ENCODE peak calls at places on chromosomes 16 and 17, in seven cellular contexts. N is tibial artery; D is PC-3; L is psoas muscle; Y is H1; I is breast epithelium; U is CD4-positive, alpha-beta memory T cell. A is an unnamed sample.

GRCh38 chr17:2040942-2041560 is 771 bp upstream of the OVCA2 start:
- DNase-seq in N (no peak), D (no peak), L (no peak), Y (no peak), I (no peak), U (no peak), A (no peak)

GRCh38 chr17:76088868-76089576 is 10.0 kb downstream of the ZACN start:
- DNase-seq in N (no peak), D (no peak), L (no peak), Y (no peak), I (no peak), U (no peak), A (no peak)

GRCh38 chr17:33515974-33516373 is 222.9 kb upstream of the ASIC2 start:
- DNase-seq in N (no peak), D (no peak), L (no peak), Y (no peak), I (no peak), U (no peak), A (no peak)

GRCh38 chr16:87824016-87824990 is 45.0 kb downstream of the SLC7A5 start:
- DNase-seq in N (no peak), D (no peak), L (no peak), Y (no peak), I (no peak), U (no peak), A (no peak)

GRCh38 chr17:71024172-71024571 is 854.8 kb downstream of the KCNJ2 start:
- DNase-seq in N (no peak), D (no peak), L (no peak), Y (no peak), I (no peak), U (no peak), A (no peak)

GRCh38 chr17:3879181-3879580 is 13.7 kb downstream of the CAMKK1 start:
- DNase-seq in N (no peak), D (no peak), L (peak; percentile 53), Y (no peak), I (no peak), U (no peak), A (no peak)

GRCh38 chr16:10992112-10992511 is 47.7 kb downstream of the CLEC16A start:
- DNase-seq in N (no peak), D (no peak), L (no peak), Y (no peak), I (no peak), U (no peak), A (no peak)

GRCh38 chr17:47848198-47848513 is 2.8 kb downstream of the SP6 start:
- DNase-seq in N (no peak), D (no peak), L (no peak), Y (no peak), I (no peak), U (no peak), A (no peak)

GRCh38 chr16:85250609-85251223 is 138.4 kb upstream of the CIBAR2 start:
- DNase-seq in N (no peak), D (no peak), L (no peak), Y (no peak), I (no peak), U (no peak), A (no peak)

GRCh38 chr16:143456-143855 is 5.0 kb upstream of the NPRL3 start:
- DNase-seq in N (no peak), D (no peak), L (no peak), Y (no peak), I (no peak), U (no peak), A (no peak)

GRCh38 chr16:4105848-4106247 is 10.4 kb downstream of the ADCY9 start:
- DNase-seq in N (no peak), D (no peak), L (no peak), Y (no peak), I (no peak), U (no peak), A (no peak)

GRCh38 chr16:4110065-4110464 is 6.2 kb downstream of the ADCY9 start:
- DNase-seq in N (no peak), D (no peak), L (no peak), Y (no peak), I (no peak), U (no peak), A (no peak)

GRCh38 chr16:4109250-4109736 is 6.9 kb downstream of the ADCY9 start:
- DNase-seq in N (no peak), D (no peak), L (no peak), Y (no peak), I (no peak), U (no peak), A (no peak)

GRCh38 chr16:4103741-4104140 is 12.5 kb downstream of the ADCY9 start:
- DNase-seq in N (no peak), D (no peak), L (no peak), Y (no peak), I (no peak), U (no peak), A (no peak)

GRCh38 chr16:4106516-4106915 is 9.7 kb downstream of the ADCY9 start:
- DNase-seq in N (no peak), D (no peak), L (no peak), Y (no peak), I (no peak), U (no peak), A (no peak)
- H3K27ac ChIP-seq in N (no peak overlapping the region), D (no peak overlapping the region), L (peak overlapping the region; percentile 41), Y (no peak overlapping the region), I (no peak overlapping the region), U (no peak overlapping the region), A (no peak overlapping the region)

GRCh38 chr17:82052638-82053059 is 951 bp downstream of the GPS1 start:
- DNase-seq in N (no peak), D (no peak), L (peak; percentile 11), Y (no peak), I (no peak), U (no peak), A (no peak)
- H3K27ac ChIP-seq in N (peak overlapping the region; percentile 57), D (no peak overlapping the region), L (no peak overlapping the region), Y (no peak overlapping the region), I (no peak overlapping the region), U (peak overlapping the region; percentile 55), A (peak overlapping the region; percentile 30)

DNA sequence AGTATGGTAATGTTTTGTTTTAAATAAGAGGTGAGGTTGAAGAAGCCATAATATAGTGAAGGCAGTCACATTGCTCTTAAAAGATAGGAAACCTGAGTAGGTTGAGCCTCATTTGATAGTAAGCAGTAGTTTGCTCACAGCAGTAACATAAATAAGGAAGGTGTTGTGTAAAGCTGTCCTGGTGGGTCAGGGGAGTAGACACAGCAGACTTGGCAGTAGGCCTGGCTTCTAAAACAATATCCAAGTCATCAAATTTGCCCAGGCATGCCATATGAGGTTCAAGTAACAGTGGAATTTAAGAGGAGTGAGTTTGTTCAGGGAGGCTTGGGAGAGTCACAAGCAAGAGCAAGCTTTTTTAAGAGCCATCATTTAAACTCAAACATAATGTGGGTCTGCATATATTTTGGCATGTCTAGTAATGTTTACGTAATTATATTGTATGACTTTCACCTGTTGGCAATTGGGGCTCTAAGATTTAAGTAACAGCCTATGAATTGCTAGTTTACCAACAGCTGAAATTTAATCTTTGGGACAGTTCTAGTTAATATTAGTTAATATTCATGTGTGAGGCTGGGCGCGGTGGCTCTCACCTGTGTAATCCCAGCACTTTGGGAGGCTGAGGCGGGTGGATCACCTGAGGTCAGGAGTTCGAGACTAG is 6.6 kb downstream of the NFATC3 start:
- DNase-seq in N (no peak), D (peak; percentile 21), L (no peak), Y (no peak), I (no peak), U (no peak), A (no peak)
- H3K27ac ChIP-seq in N (no peak overlapping the region), D (no peak overlapping the region), L (peak overlapping the region; percentile 90), Y (no peak overlapping the region), I (peak overlapping the region; percentile 4), U (no peak overlapping the region), A (no peak overlapping the region)

DNA sequence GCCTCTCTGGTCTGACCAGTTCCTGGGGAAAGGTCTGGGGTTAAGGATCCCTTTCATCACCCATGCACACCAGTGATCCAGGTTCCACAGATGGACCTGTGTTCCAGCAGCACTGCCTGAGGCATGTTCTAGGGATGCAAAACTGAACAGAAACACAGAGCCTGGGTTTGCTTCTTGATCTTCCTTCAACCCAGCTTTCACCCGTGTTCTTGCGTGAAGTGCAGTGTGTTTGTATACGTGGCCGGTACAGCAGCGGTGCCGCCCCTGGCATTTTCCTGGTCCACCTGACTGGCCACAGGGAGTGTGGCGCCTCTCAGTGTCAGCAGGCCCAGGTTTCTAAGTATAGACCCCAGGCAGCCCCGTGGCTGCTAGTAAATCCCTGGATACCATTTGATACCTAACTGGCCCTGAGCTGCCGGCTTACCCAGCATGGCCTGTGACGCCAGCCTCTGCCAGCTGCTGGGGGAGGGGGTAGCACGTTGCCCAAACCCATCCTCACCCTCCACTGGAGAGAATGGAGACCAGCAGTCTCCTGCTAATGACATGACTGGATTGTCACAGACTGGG is 59.3 kb upstream of the LGALS9 start:
- DNase-seq in N (no peak), D (no peak), L (peak; percentile 79), Y (no peak), I (no peak), U (no peak), A (no peak)
- H3K27ac ChIP-seq in N (no peak overlapping the region), D (no peak overlapping the region), L (peak overlapping the region; percentile 94), Y (no peak overlapping the region), I (no peak overlapping the region), U (no peak overlapping the region), A (no peak overlapping the region)

GRCh38 chr17:77442976-77443742 is 302.4 kb downstream of the SEC14L1 start:
- DNase-seq in N (no peak), D (no peak), L (no peak), Y (no peak), I (no peak), U (no peak), A (no peak)
- H3K27ac ChIP-seq in N (no peak overlapping the region), D (no peak overlapping the region), L (no peak overlapping the region), Y (no peak overlapping the region), I (peak overlapping the region; percentile 32), U (peak overlapping the region; percentile 90), A (peak overlapping the region; percentile 72)

GRCh38 chr17:50260501-50260911 is 13.8 kb upstream of the TMEM92 start:
- DNase-seq in N (peak; percentile 65), D (no peak), L (no peak), Y (no peak), I (peak; percentile 13), U (no peak), A (no peak)

GRCh38 chr17:50263293-50264262 is 10.7 kb upstream of the TMEM92 start:
- DNase-seq in N (peak; percentile 56), D (no peak), L (no peak), Y (no peak), I (no peak), U (no peak), A (no peak)

GRCh38 chr17:50259484-50260324 is 14.6 kb upstream of the TMEM92 start:
- DNase-seq in N (peak; percentile 62), D (no peak), L (no peak), Y (no peak), I (peak; percentile 14), U (no peak), A (no peak)

GRCh38 chr17:50262001-50262794 is 12.1 kb upstream of the TMEM92 start:
- DNase-seq in N (peak; percentile 59), D (no peak), L (no peak), Y (no peak), I (peak; percentile 12), U (no peak), A (no peak)

GRCh38 chr17:50261051-50261915 is 13.0 kb upstream of the TMEM92 start:
- DNase-seq in N (peak; percentile 59), D (no peak), L (no peak), Y (no peak), I (peak; percentile 15), U (no peak), A (no peak)
- H3K27ac ChIP-seq in N (peak overlapping the region; percentile 64), D (no peak overlapping the region), L (no peak overlapping the region), Y (no peak overlapping the region), I (peak overlapping the region; percentile 88), U (no peak overlapping the region), A (no peak overlapping the region)

GRCh38 chr17:63837480-63837879 is 5.0 kb downstream of the SMARCD2 start:
- DNase-seq in N (peak; percentile 69), D (no peak), L (no peak), Y (no peak), I (no peak), U (no peak), A (no peak)
- H3K27ac ChIP-seq in N (peak overlapping the region; percentile 99), D (no peak overlapping the region), L (peak overlapping the region; percentile 80), Y (no peak overlapping the region), I (peak overlapping the region; percentile 92), U (no peak overlapping the region), A (no peak overlapping the region)